ENCODE peak calls at places on chromosomes 11 and 22, in ten cellular contexts. One of them, this sample, is unnamed.

GRCh38 chr11:28606930-28607329 is 498.7 kb downstream of the METTL15 start:
- DNase-seq in HCT116: no peak
- DNase-seq in spleen: no peak
- DNase-seq in body of pancreas: no peak
- DNase-seq in GM12891: no peak
- DNase-seq in IMR-90: no peak
- DNase-seq in H54: peak; percentile 15
- DNase-seq in ovary: no peak
- DNase-seq in K562: no peak
- DNase-seq in A549: no peak
- DNase-seq in this sample: peak; percentile 16

GRCh38 chr11:66316849-66317251 is at the start of gene CD248:
- DNase-seq in HCT116: no peak
- DNase-seq in body of pancreas: no peak
- DNase-seq in K562: no peak
- DNase-seq in A549: no peak
- DNase-seq in H54: no peak
- DNase-seq in spleen: peak; percentile 84
- DNase-seq in IMR-90: peak; percentile 78
- DNase-seq in GM12891: no peak
- DNase-seq in ovary: peak; percentile 82
- DNase-seq in this sample: peak; percentile 87

GRCh38 chr11:129315781-129316579 is 59.7 kb upstream of the BARX2 start:
- DNase-seq in GM12891: no peak
- DNase-seq in H54: no peak
- DNase-seq in ovary: no peak
- DNase-seq in spleen: no peak
- DNase-seq in A549: no peak
- DNase-seq in IMR-90: no peak
- DNase-seq in K562: no peak
- DNase-seq in body of pancreas: peak; percentile 90
- DNase-seq in HCT116: peak; percentile 32
- DNase-seq in this sample: no peak

GRCh38 chr11:131354251-131354701 is 16.1 kb upstream of the NTM start:
- DNase-seq in spleen: no peak
- DNase-seq in H54: no peak
- DNase-seq in K562: no peak
- DNase-seq in A549: no peak
- DNase-seq in IMR-90: no peak
- DNase-seq in ovary: no peak
- DNase-seq in body of pancreas: no peak
- DNase-seq in GM12891: no peak
- DNase-seq in HCT116: no peak
- DNase-seq in this sample: no peak

GRCh38 chr11:75656044-75656726 is 12.7 kb downstream of the MAP6 start:
- DNase-seq in IMR-90: peak; percentile 4
- DNase-seq in spleen: no peak
- DNase-seq in K562: no peak
- DNase-seq in body of pancreas: no peak
- DNase-seq in GM12891: no peak
- DNase-seq in ovary: no peak
- DNase-seq in HCT116: no peak
- DNase-seq in A549: no peak
- DNase-seq in H54: no peak
- DNase-seq in this sample: peak; percentile 73

GRCh38 chr11:78112588-78113275 is 26.7 kb downstream of the ALG8 start:
- DNase-seq in ovary: no peak
- DNase-seq in H54: no peak
- DNase-seq in HCT116: no peak
- DNase-seq in A549: no peak
- DNase-seq in IMR-90: no peak
- DNase-seq in GM12891: no peak
- DNase-seq in body of pancreas: no peak
- DNase-seq in K562: no peak
- DNase-seq in spleen: no peak
- DNase-seq in this sample: no peak

GRCh38 chr11:64810891-64811272 is 531 bp upstream of the MEN1 start:
- DNase-seq in spleen: no peak
- DNase-seq in K562: no peak
- DNase-seq in A549: no peak
- DNase-seq in ovary: peak; percentile 49
- DNase-seq in body of pancreas: peak; percentile 26
- DNase-seq in H54: peak; percentile 51
- DNase-seq in HCT116: no peak
- DNase-seq in GM12891: no peak
- DNase-seq in IMR-90: no peak
- DNase-seq in this sample: no peak

GRCh38 chr11:61158691-61159381 is 2.4 kb downstream of the VPS37C start:
- DNase-seq in spleen: no peak
- DNase-seq in A549: no peak
- DNase-seq in ovary: no peak
- DNase-seq in IMR-90: peak; percentile 89
- DNase-seq in HCT116: no peak
- DNase-seq in body of pancreas: no peak
- DNase-seq in H54: no peak
- DNase-seq in K562: no peak
- DNase-seq in GM12891: no peak
- DNase-seq in this sample: no peak

GRCh38 chr11:120344302-120345004 is 8.2 kb downstream of the ARHGEF12 start:
- DNase-seq in IMR-90: peak; percentile 43
- DNase-seq in A549: no peak
- DNase-seq in GM12891: peak; percentile 36
- DNase-seq in K562: no peak
- DNase-seq in H54: no peak
- DNase-seq in spleen: no peak
- DNase-seq in HCT116: peak; percentile 38
- DNase-seq in body of pancreas: no peak
- DNase-seq in ovary: no peak
- DNase-seq in this sample: peak; percentile 94

DNA sequence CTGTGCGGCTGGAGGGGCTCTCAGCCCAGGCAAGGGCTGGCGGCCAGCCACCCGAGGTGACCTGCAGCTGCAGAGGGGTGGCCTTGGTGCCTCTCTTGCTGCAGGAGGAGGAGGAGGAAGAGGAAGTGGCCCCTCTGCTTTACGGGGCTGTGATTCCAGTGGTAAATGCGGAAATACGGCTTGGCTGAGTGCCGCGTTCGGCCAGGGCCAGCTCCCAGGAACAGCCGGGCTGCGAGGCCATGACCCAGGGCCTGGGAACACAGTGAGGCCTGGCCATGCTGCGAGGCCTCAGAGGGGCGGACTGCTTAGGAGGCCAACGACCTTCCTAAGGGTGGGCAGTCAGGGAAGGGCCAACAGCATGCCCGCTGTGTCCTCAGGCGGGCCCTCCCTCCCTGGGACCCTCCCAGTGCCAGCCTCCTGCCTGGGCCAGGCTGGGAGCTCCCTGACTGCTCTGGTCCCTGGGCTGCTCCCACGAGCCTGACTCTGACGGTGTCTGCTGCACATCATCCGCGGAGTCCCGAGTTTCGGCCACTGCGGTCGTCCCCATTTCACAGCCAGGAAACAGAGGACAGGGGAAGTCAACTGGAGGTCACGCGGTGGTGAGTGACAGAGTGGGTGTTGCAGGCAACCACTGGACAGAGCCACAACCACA is 20.8 kb upstream of the PPARA start:
- DNase-seq in IMR-90: no peak
- DNase-seq in spleen: peak; percentile 89
- DNase-seq in body of pancreas: peak; percentile 70
- DNase-seq in A549: no peak
- DNase-seq in K562: no peak
- DNase-seq in H54: no peak
- DNase-seq in HCT116: no peak
- DNase-seq in GM12891: peak; percentile 70
- DNase-seq in ovary: peak; percentile 77
- DNase-seq in this sample: peak; percentile 33
- TF ChIP-seq POLR2A in IMR-90: no peak
- TF ChIP-seq POLR2A in spleen: no peak
- TF ChIP-seq POLR2A in body of pancreas: no peak
- TF ChIP-seq POLR2A in A549: no peak
- TF ChIP-seq POLR2A in K562: no peak
- TF ChIP-seq POLR2A in H54: no peak
- TF ChIP-seq POLR2A in HCT116: no peak
- TF ChIP-seq POLR2A in GM12891: no peak
- TF ChIP-seq POLR2A in ovary: no peak
- TF ChIP-seq POLR2A in this sample: peak; percentile 15

GRCh38 chr22:39524753-39525657 is 4.6 kb downstream of the ATF4 start:
- DNase-seq in IMR-90: no peak
- DNase-seq in K562: no peak
- DNase-seq in GM12891: no peak
- DNase-seq in ovary: peak; percentile 21
- DNase-seq in HCT116: no peak
- DNase-seq in body of pancreas: no peak
- DNase-seq in A549: no peak
- DNase-seq in spleen: no peak
- DNase-seq in H54: no peak
- DNase-seq in this sample: no peak
- TF ChIP-seq POLR2A in IMR-90: no peak
- TF ChIP-seq POLR2A in K562: peak; percentile 25
- TF ChIP-seq POLR2A in GM12891: no peak
- TF ChIP-seq POLR2A in ovary: no peak
- TF ChIP-seq POLR2A in HCT116: no peak
- TF ChIP-seq POLR2A in body of pancreas: no peak
- TF ChIP-seq POLR2A in A549: no peak
- TF ChIP-seq POLR2A in spleen: no peak
- TF ChIP-seq POLR2A in H54: no peak
- TF ChIP-seq POLR2A in this sample: no peak

GRCh38 chr11:126114486-126115252 is 52.0 kb upstream of the CDON start:
- DNase-seq in spleen: peak; percentile 66
- DNase-seq in ovary: no peak
- DNase-seq in GM12891: no peak
- DNase-seq in HCT116: no peak
- DNase-seq in K562: no peak
- DNase-seq in IMR-90: peak; percentile 21
- DNase-seq in H54: no peak
- DNase-seq in body of pancreas: no peak
- DNase-seq in A549: no peak
- DNase-seq in this sample: peak; percentile 52

GRCh38 chr11:126113012-126113411 is 50.3 kb upstream of the CDON start:
- DNase-seq in ovary: no peak
- DNase-seq in body of pancreas: no peak
- DNase-seq in IMR-90: no peak
- DNase-seq in H54: no peak
- DNase-seq in HCT116: no peak
- DNase-seq in GM12891: no peak
- DNase-seq in K562: no peak
- DNase-seq in A549: no peak
- DNase-seq in spleen: peak; percentile 57
- DNase-seq in this sample: no peak

GRCh38 chr11:126112547-126112946 is 49.9 kb upstream of the CDON start:
- DNase-seq in spleen: peak; percentile 33
- DNase-seq in HCT116: no peak
- DNase-seq in K562: no peak
- DNase-seq in IMR-90: no peak
- DNase-seq in ovary: no peak
- DNase-seq in body of pancreas: peak; percentile 42
- DNase-seq in A549: no peak
- DNase-seq in H54: no peak
- DNase-seq in GM12891: no peak
- DNase-seq in this sample: no peak

GRCh38 chr11:126113963-126114362 is 51.3 kb upstream of the CDON start:
- DNase-seq in HCT116: no peak
- DNase-seq in H54: no peak
- DNase-seq in spleen: peak; percentile 28
- DNase-seq in IMR-90: no peak
- DNase-seq in K562: no peak
- DNase-seq in A549: no peak
- DNase-seq in ovary: no peak
- DNase-seq in GM12891: no peak
- DNase-seq in body of pancreas: no peak
- DNase-seq in this sample: no peak

DNA sequence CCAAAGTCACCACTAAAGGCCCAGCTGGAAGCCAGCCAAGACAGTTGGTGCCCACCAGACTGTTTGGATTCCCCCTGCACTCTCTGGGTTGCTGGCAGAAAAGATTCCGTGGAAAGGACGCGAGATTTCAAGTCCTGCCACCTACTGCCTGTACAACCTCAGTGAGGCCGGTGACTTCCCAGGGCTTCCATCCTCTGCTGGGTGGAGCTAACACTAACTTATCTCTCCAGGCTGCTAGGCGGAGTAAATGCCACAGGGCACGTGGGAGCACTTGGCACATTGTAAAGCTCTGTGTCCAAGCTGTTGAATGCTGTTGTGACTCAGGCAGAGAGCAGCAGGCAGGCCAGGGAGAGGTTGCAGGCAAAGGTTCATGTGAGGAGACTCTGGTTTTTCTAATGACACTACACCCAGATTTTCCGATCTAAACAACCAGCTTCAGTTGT is 50.9 kb upstream of the CDON start:
- DNase-seq in ovary: peak; percentile 81
- DNase-seq in K562: no peak
- DNase-seq in HCT116: peak; percentile 44
- DNase-seq in A549: peak; percentile 88
- DNase-seq in H54: peak; percentile 80
- DNase-seq in body of pancreas: peak; percentile 98
- DNase-seq in spleen: peak; percentile 59
- DNase-seq in GM12891: no peak
- DNase-seq in IMR-90: peak; percentile 96
- DNase-seq in this sample: peak; percentile 43
- TF ChIP-seq POLR2A in ovary: peak; percentile 36
- TF ChIP-seq POLR2A in K562: no peak
- TF ChIP-seq POLR2A in HCT116: no peak
- TF ChIP-seq POLR2A in A549: no peak
- TF ChIP-seq POLR2A in H54: no peak
- TF ChIP-seq POLR2A in body of pancreas: peak; percentile 76
- TF ChIP-seq POLR2A in spleen: no peak
- TF ChIP-seq POLR2A in GM12891: no peak
- TF ChIP-seq POLR2A in IMR-90: peak; percentile 49
- TF ChIP-seq POLR2A in this sample: no peak

GRCh38 chr22:46754110-46754799 is 8.2 kb upstream of the TBC1D22A start:
- DNase-seq in HCT116: peak; percentile 90
- DNase-seq in IMR-90: peak; percentile 99
- DNase-seq in ovary: peak; percentile 74
- DNase-seq in spleen: peak; percentile 91
- DNase-seq in A549: peak; percentile 92
- DNase-seq in GM12891: no peak
- DNase-seq in body of pancreas: peak; percentile 96
- DNase-seq in K562: peak; percentile 65
- DNase-seq in H54: peak; percentile 79
- DNase-seq in this sample: peak; percentile 85
- TF ChIP-seq POLR2A in HCT116: no peak
- TF ChIP-seq POLR2A in IMR-90: peak; percentile 80
- TF ChIP-seq POLR2A in ovary: no peak
- TF ChIP-seq POLR2A in spleen: peak; percentile 19
- TF ChIP-seq POLR2A in A549: peak; percentile 51
- TF ChIP-seq POLR2A in GM12891: no peak
- TF ChIP-seq POLR2A in body of pancreas: peak; percentile 50
- TF ChIP-seq POLR2A in K562: peak; percentile 64
- TF ChIP-seq POLR2A in H54: peak; percentile 74
- TF ChIP-seq POLR2A in this sample: no peak

GRCh38 chr22:36201630-36202312 is at the start of gene APOL4:
- DNase-seq in HCT116: no peak
- DNase-seq in spleen: no peak
- DNase-seq in body of pancreas: peak; percentile 68
- DNase-seq in GM12891: no peak
- DNase-seq in H54: no peak
- DNase-seq in A549: no peak
- DNase-seq in K562: peak; percentile 60
- DNase-seq in ovary: peak; percentile 82
- DNase-seq in IMR-90: no peak
- DNase-seq in this sample: no peak
- TF ChIP-seq POLR2A in HCT116: no peak
- TF ChIP-seq POLR2A in spleen: no peak
- TF ChIP-seq POLR2A in body of pancreas: no peak
- TF ChIP-seq POLR2A in GM12891: no peak
- TF ChIP-seq POLR2A in H54: no peak
- TF ChIP-seq POLR2A in A549: no peak
- TF ChIP-seq POLR2A in K562: peak; percentile 71
- TF ChIP-seq POLR2A in ovary: no peak
- TF ChIP-seq POLR2A in IMR-90: no peak
- TF ChIP-seq POLR2A in this sample: no peak

This sample was measured in NB4.